ENCODE peak calls at places on chromosomes 7 and 10, in ten cellular contexts. T is iPS-NIHi11, F is WERI-Rb-1, O is non-pigmented ciliary epithelial cell, Y is NCI-H1092, K is colonic mucosa, E is GM12865, A is GF-D8, I is NCI-H460, H is small intestine. M is an unnamed sample.

GRCh38 chr10:58438986-58439385 is 53.8 kb downstream of the TFAM start:
- DNase-seq in T (no peak), F (no peak), O (no peak), Y (no peak), K (no peak), E (no peak), A (no peak), I (no peak), H (no peak), M (no peak)

GRCh38 chr7:130996841-130997231 is 262.8 kb upstream of the KLF14 start:
- DNase-seq in T (no peak), F (no peak), O (no peak), Y (peak), K (peak), E (no peak), A (no peak), I (no peak), H (peak), M (no peak)

GRCh38 chr7:6462094-6462493 is 14.3 kb upstream of the DAGLB start:
- DNase-seq in T (no peak), F (no peak), O (no peak), Y (no peak), K (no peak), E (no peak), A (no peak), I (no peak), H (no peak), M (no peak)

GRCh38 chr7:148232784-148233183 is 357.8 kb upstream of the C7orf33 start:
- DNase-seq in T (no peak), F (no peak), O (no peak), Y (no peak), K (no peak), E (no peak), A (no peak), I (no peak), H (no peak), M (no peak)

GRCh38 chr10:23293145-23293724 is 51.4 kb downstream of the C10orf67 start:
- DNase-seq in T (peak), F (peak), O (peak), Y (peak), K (peak), E (peak), A (no peak), I (peak), H (peak), M (peak)

GRCh38 chr7:81769891-81770818 is at the start of gene HGF:
- DNase-seq in T (peak), F (no peak), O (peak), Y (no peak), K (peak), E (no peak), A (peak), I (no peak), H (no peak), M (peak)

GRCh38 chr10:35352508-35352907 is 16.2 kb downstream of the CCNY start:
- DNase-seq in T (no peak), F (no peak), O (no peak), Y (no peak), K (no peak), E (peak), A (no peak), I (no peak), H (peak), M (no peak)

GRCh38 chr7:4683884-4684565 is 1.9 kb downstream of the FOXK1 start:
- DNase-seq in T (no peak), F (no peak), O (no peak), Y (no peak), K (peak), E (peak), A (no peak), I (no peak), H (peak), M (no peak)

GRCh38 chr10:21899736-21900135 is 103.8 kb downstream of the DNAJC1 start:
- DNase-seq in T (no peak), F (no peak), O (no peak), Y (no peak), K (no peak), E (no peak), A (no peak), I (no peak), H (no peak), M (no peak)